ENCODE peak calls at places on chromosomes 13 and 19, in ten cellular contexts. X, J, N, A, S, Y, B, I, G and M are unnamed samples.

GRCh38 chr19:19417618-19418270 is 12.3 kb downstream of the GATAD2A start:
- DNase-seq in X (no peak), J (no peak), N (no peak), A (no peak), S (no peak), Y (no peak), B (no peak), I (no peak), G (no peak), M (no peak)

GRCh38 chr13:21219044-21219381 is 42.6 kb downstream of the MRPL57 start:
- DNase-seq in X (no peak), J (no peak), N (no peak), A (no peak), S (peak; percentile 18), Y (no peak), B (no peak), I (no peak), G (no peak), M (no peak)

GRCh38 chr19:10361569-10362011 is 18.8 kb downstream of the TYK2 start:
- DNase-seq in X (no peak), J (no peak), N (no peak), A (no peak), S (no peak), Y (no peak), B (no peak), I (no peak), G (no peak), M (no peak)

GRCh38 chr13:93231867-93232266 is 5.3 kb downstream of the GPC6 start:
- DNase-seq in X (no peak), J (no peak), N (no peak), A (no peak), S (no peak), Y (no peak), B (no peak), I (no peak), G (no peak), M (no peak)

GRCh38 chr13:64531400-64531799 is 2698.7 kb downstream of the PCDH9 start:
- DNase-seq in X (no peak), J (no peak), N (no peak), A (no peak), S (no peak), Y (no peak), B (no peak), I (no peak), G (no peak), M (no peak)

GRCh38 chr19:13269348-13269747 is 119.1 kb downstream of the IER2 start:
- DNase-seq in X (no peak), J (no peak), N (no peak), A (no peak), S (no peak), Y (no peak), B (no peak), I (no peak), G (no peak), M (no peak)

GRCh38 chr13:77448689-77449088 is 86.8 kb upstream of the SCEL start:
- DNase-seq in X (no peak), J (no peak), N (no peak), A (no peak), S (no peak), Y (no peak), B (no peak), I (no peak), G (no peak), M (peak; percentile 11)

GRCh38 chr13:65966991-65967451 is 1263.1 kb downstream of the PCDH9 start:
- DNase-seq in X (no peak), J (no peak), N (peak; percentile 23), A (no peak), S (no peak), Y (peak; percentile 17), B (no peak), I (peak; percentile 67), G (peak; percentile 58), M (no peak)

GRCh38 chr13:105518086-105518485 is 1017.4 kb downstream of the EFNB2 start:
- DNase-seq in X (no peak), J (no peak), N (no peak), A (no peak), S (no peak), Y (no peak), B (no peak), I (peak; percentile 5), G (peak; percentile 62), M (no peak)

GRCh38 chr13:68009546-68009945 is 779.4 kb upstream of the PCDH9 start:
- DNase-seq in X (no peak), J (no peak), N (no peak), A (no peak), S (no peak), Y (no peak), B (no peak), I (no peak), G (no peak), M (no peak)

GRCh38 chr13:50712469-50712868 is 131.0 kb downstream of the DLEU7 start:
- DNase-seq in X (no peak), J (no peak), N (peak; percentile 26), A (no peak), S (no peak), Y (no peak), B (no peak), I (no peak), G (no peak), M (no peak)

GRCh38 chr19:36775768-36776167 is 3.2 kb upstream of the ZNF850 start:
- DNase-seq in X (no peak), J (no peak), N (no peak), A (no peak), S (no peak), Y (no peak), B (peak; percentile 9), I (no peak), G (no peak), M (peak; percentile 67)

GRCh38 chr19:24159707-24160106 is 72.7 kb downstream of the ZNF254 start:
- DNase-seq in X (no peak), J (no peak), N (peak; percentile 3), A (no peak), S (no peak), Y (no peak), B (no peak), I (no peak), G (no peak), M (no peak)

GRCh38 chr13:30126903-30127428 is 180.4 kb downstream of the KATNAL1 start:
- DNase-seq in X (no peak), J (no peak), N (peak; percentile 57), A (no peak), S (no peak), Y (peak; percentile 12), B (no peak), I (peak; percentile 87), G (peak; percentile 95), M (no peak)

GRCh38 chr19:9941646-9942045 is 5.3 kb upstream of the OLFM2 start:
- DNase-seq in X (no peak), J (no peak), N (no peak), A (no peak), S (no peak), Y (peak; percentile 48), B (no peak), I (no peak), G (peak; percentile 61), M (no peak)

GRCh38 chr19:48918071-48918470 is 15.4 kb upstream of the DHDH start:
- DNase-seq in X (no peak), J (no peak), N (no peak), A (no peak), S (no peak), Y (no peak), B (no peak), I (no peak), G (no peak), M (no peak)

GRCh38 chr19:23392706-23393105 is 2.6 kb downstream of the ZNF91 start:
- DNase-seq in X (no peak), J (no peak), N (no peak), A (no peak), S (no peak), Y (no peak), B (no peak), I (peak; percentile 9), G (no peak), M (no peak)

GRCh38 chr19:19062454-19063182 is 1.2 kb upstream of the SLC25A42 start:
- DNase-seq in X (no peak), J (no peak), N (peak; percentile 15), A (no peak), S (peak; percentile 42), Y (peak; percentile 26), B (peak; percentile 30), I (peak; percentile 57), G (peak; percentile 55), M (no peak)

GRCh38 chr13:111893607-111894443 is 173.1 kb upstream of the SOX1 start:
- DNase-seq in X (no peak), J (no peak), N (no peak), A (no peak), S (no peak), Y (no peak), B (no peak), I (no peak), G (no peak), M (peak; percentile 40)

GRCh38 chr19:18879579-18880373 is 16.2 kb downstream of the CERS1 start:
- DNase-seq in X (no peak), J (no peak), N (no peak), A (no peak), S (peak; percentile 35), Y (no peak), B (peak; percentile 54), I (peak; percentile 22), G (peak; percentile 27), M (peak; percentile 85)

GRCh38 chr13:104641309-104641708 is 1575.1 kb upstream of the SLC10A2 start:
- DNase-seq in X (no peak), J (no peak), N (peak; percentile 60), A (no peak), S (no peak), Y (no peak), B (no peak), I (no peak), G (no peak), M (no peak)

GRCh38 chr13:58908019-58908679 is 1255.6 kb downstream of the DIAPH3 start:
- DNase-seq in X (no peak), J (no peak), N (no peak), A (no peak), S (no peak), Y (no peak), B (no peak), I (no peak), G (no peak), M (no peak)

GRCh38 chr19:16365300-16365996 is 40.8 kb downstream of the KLF2 start:
- DNase-seq in X (no peak), J (no peak), N (no peak), A (no peak), S (no peak), Y (no peak), B (no peak), I (no peak), G (no peak), M (no peak)

GRCh38 chr19:8017808-8018207 is 12.4 kb upstream of the ELAVL1 start:
- DNase-seq in X (no peak), J (no peak), N (no peak), A (no peak), S (peak; percentile 49), Y (no peak), B (peak; percentile 34), I (no peak), G (no peak), M (no peak)

GRCh38 chr13:25080773-25081172 is 15.2 kb upstream of the PABPC3 start:
- DNase-seq in X (no peak), J (no peak), N (no peak), A (no peak), S (no peak), Y (no peak), B (no peak), I (no peak), G (no peak), M (no peak)

GRCh38 chr13:43728411-43728810 is 58.4 kb downstream of the ENOX1 start:
- DNase-seq in X (no peak), J (no peak), N (peak; percentile 43), A (no peak), S (no peak), Y (no peak), B (no peak), I (no peak), G (peak; percentile 12), M (no peak)

GRCh38 chr13:73411067-73411809 is 352.4 kb downstream of the KLF5 start:
- DNase-seq in X (no peak), J (no peak), N (no peak), A (no peak), S (no peak), Y (no peak), B (no peak), I (peak; percentile 14), G (no peak), M (no peak)

GRCh38 chr13:112716841-112717520 is 27.1 kb downstream of the ATP11A start:
- DNase-seq in X (no peak), J (no peak), N (no peak), A (no peak), S (no peak), Y (no peak), B (no peak), I (no peak), G (no peak), M (no peak)